ENCODE peak calls at places on chromosome 15, in ten cellular contexts. One of them, this sample, is unnamed.

GRCh38 chr15:70741677-70742293 is 21.6 kb downstream of the UACA start:
- DNase-seq in stimulated activated CD8-positive, alpha-beta memory T cell treated with anti-CD3 and anti-CD28 coated beads, Interleukin-15, amount 100 ng/mL, for 24 hours: no peak
- DNase-seq in mesendoderm: no peak
- DNase-seq in HEK293T: no peak
- DNase-seq in renal cortical epithelial cell: peak
- DNase-seq in lung microvascular endothelial cell: peak
- DNase-seq in kidney tubule cell: peak
- DNase-seq in amniotic epithelial cell: peak
- DNase-seq in small intestine: peak
- DNase-seq in activated T-helper 1 cell treated with anti-CD3 and anti-CD28 coated beads, Interleukin-2, amount 50 U/mL, for 16 hours: no peak
- DNase-seq in this sample: no peak

GRCh38 chr15:35626984-35627383 is 81.0 kb upstream of the DPH6 start:
- DNase-seq in small intestine: no peak
- DNase-seq in lung microvascular endothelial cell: no peak
- DNase-seq in amniotic epithelial cell: no peak
- DNase-seq in activated T-helper 1 cell treated with anti-CD3 and anti-CD28 coated beads, Interleukin-2, amount 50 U/mL, for 16 hours: no peak
- DNase-seq in mesendoderm: peak
- DNase-seq in HEK293T: no peak
- DNase-seq in stimulated activated CD8-positive, alpha-beta memory T cell treated with anti-CD3 and anti-CD28 coated beads, Interleukin-15, amount 100 ng/mL, for 24 hours: no peak
- DNase-seq in kidney tubule cell: no peak
- DNase-seq in renal cortical epithelial cell: no peak
- DNase-seq in this sample: peak

GRCh38 chr15:92954578-92954977 is 54.5 kb downstream of the CHD2 start:
- DNase-seq in activated T-helper 1 cell treated with anti-CD3 and anti-CD28 coated beads, Interleukin-2, amount 50 U/mL, for 16 hours: no peak
- DNase-seq in stimulated activated CD8-positive, alpha-beta memory T cell treated with anti-CD3 and anti-CD28 coated beads, Interleukin-15, amount 100 ng/mL, for 24 hours: no peak
- DNase-seq in lung microvascular endothelial cell: peak
- DNase-seq in renal cortical epithelial cell: peak
- DNase-seq in small intestine: peak
- DNase-seq in mesendoderm: peak
- DNase-seq in HEK293T: peak
- DNase-seq in amniotic epithelial cell: peak
- DNase-seq in kidney tubule cell: peak
- DNase-seq in this sample: peak

GRCh38 chr15:52318729-52319500 is 23.3 kb upstream of the MYO5C start:
- DNase-seq in stimulated activated CD8-positive, alpha-beta memory T cell treated with anti-CD3 and anti-CD28 coated beads, Interleukin-15, amount 100 ng/mL, for 24 hours: no peak
- DNase-seq in kidney tubule cell: peak
- DNase-seq in amniotic epithelial cell: peak
- DNase-seq in HEK293T: no peak
- DNase-seq in activated T-helper 1 cell treated with anti-CD3 and anti-CD28 coated beads, Interleukin-2, amount 50 U/mL, for 16 hours: no peak
- DNase-seq in small intestine: no peak
- DNase-seq in lung microvascular endothelial cell: no peak
- DNase-seq in renal cortical epithelial cell: peak
- DNase-seq in mesendoderm: no peak
- DNase-seq in this sample: no peak

GRCh38 chr15:83747050-83747717 is 93.3 kb downstream of the ADAMTSL3 start:
- DNase-seq in activated T-helper 1 cell treated with anti-CD3 and anti-CD28 coated beads, Interleukin-2, amount 50 U/mL, for 16 hours: no peak
- DNase-seq in small intestine: peak
- DNase-seq in lung microvascular endothelial cell: no peak
- DNase-seq in kidney tubule cell: peak
- DNase-seq in stimulated activated CD8-positive, alpha-beta memory T cell treated with anti-CD3 and anti-CD28 coated beads, Interleukin-15, amount 100 ng/mL, for 24 hours: no peak
- DNase-seq in amniotic epithelial cell: peak
- DNase-seq in HEK293T: no peak
- DNase-seq in renal cortical epithelial cell: peak
- DNase-seq in mesendoderm: peak
- DNase-seq in this sample: peak

GRCh38 chr15:27486676-27487290 is 515.8 kb downstream of the GABRG3 start:
- DNase-seq in activated T-helper 1 cell treated with anti-CD3 and anti-CD28 coated beads, Interleukin-2, amount 50 U/mL, for 16 hours: no peak
- DNase-seq in mesendoderm: no peak
- DNase-seq in lung microvascular endothelial cell: no peak
- DNase-seq in amniotic epithelial cell: no peak
- DNase-seq in renal cortical epithelial cell: no peak
- DNase-seq in small intestine: no peak
- DNase-seq in stimulated activated CD8-positive, alpha-beta memory T cell treated with anti-CD3 and anti-CD28 coated beads, Interleukin-15, amount 100 ng/mL, for 24 hours: no peak
- DNase-seq in kidney tubule cell: no peak
- DNase-seq in HEK293T: no peak
- DNase-seq in this sample: no peak

GRCh38 chr15:94238539-94239118 is 7.3 kb downstream of the MCTP2 start:
- DNase-seq in renal cortical epithelial cell: no peak
- DNase-seq in activated T-helper 1 cell treated with anti-CD3 and anti-CD28 coated beads, Interleukin-2, amount 50 U/mL, for 16 hours: no peak
- DNase-seq in small intestine: no peak
- DNase-seq in HEK293T: no peak
- DNase-seq in mesendoderm: no peak
- DNase-seq in amniotic epithelial cell: no peak
- DNase-seq in lung microvascular endothelial cell: no peak
- DNase-seq in stimulated activated CD8-positive, alpha-beta memory T cell treated with anti-CD3 and anti-CD28 coated beads, Interleukin-15, amount 100 ng/mL, for 24 hours: no peak
- DNase-seq in kidney tubule cell: no peak
- DNase-seq in this sample: no peak

GRCh38 chr15:90401499-90401898 is 13.5 kb downstream of the IQGAP1 start:
- DNase-seq in HEK293T: no peak
- DNase-seq in small intestine: peak
- DNase-seq in mesendoderm: peak
- DNase-seq in lung microvascular endothelial cell: no peak
- DNase-seq in activated T-helper 1 cell treated with anti-CD3 and anti-CD28 coated beads, Interleukin-2, amount 50 U/mL, for 16 hours: no peak
- DNase-seq in kidney tubule cell: no peak
- DNase-seq in amniotic epithelial cell: peak
- DNase-seq in stimulated activated CD8-positive, alpha-beta memory T cell treated with anti-CD3 and anti-CD28 coated beads, Interleukin-15, amount 100 ng/mL, for 24 hours: no peak
- DNase-seq in renal cortical epithelial cell: no peak
- DNase-seq in this sample: peak

GRCh38 chr15:28131400-28131799 is 32.3 kb upstream of the OCA2 start:
- DNase-seq in kidney tubule cell: no peak
- DNase-seq in stimulated activated CD8-positive, alpha-beta memory T cell treated with anti-CD3 and anti-CD28 coated beads, Interleukin-15, amount 100 ng/mL, for 24 hours: no peak
- DNase-seq in HEK293T: no peak
- DNase-seq in renal cortical epithelial cell: no peak
- DNase-seq in lung microvascular endothelial cell: no peak
- DNase-seq in activated T-helper 1 cell treated with anti-CD3 and anti-CD28 coated beads, Interleukin-2, amount 50 U/mL, for 16 hours: no peak
- DNase-seq in small intestine: no peak
- DNase-seq in amniotic epithelial cell: no peak
- DNase-seq in mesendoderm: no peak
- DNase-seq in this sample: no peak

GRCh38 chr15:73872370-73872769 is 994 bp upstream of the TBC1D21 start:
- DNase-seq in kidney tubule cell: peak
- DNase-seq in small intestine: no peak
- DNase-seq in activated T-helper 1 cell treated with anti-CD3 and anti-CD28 coated beads, Interleukin-2, amount 50 U/mL, for 16 hours: no peak
- DNase-seq in mesendoderm: no peak
- DNase-seq in stimulated activated CD8-positive, alpha-beta memory T cell treated with anti-CD3 and anti-CD28 coated beads, Interleukin-15, amount 100 ng/mL, for 24 hours: no peak
- DNase-seq in HEK293T: no peak
- DNase-seq in renal cortical epithelial cell: no peak
- DNase-seq in amniotic epithelial cell: peak
- DNase-seq in lung microvascular endothelial cell: no peak
- DNase-seq in this sample: no peak

GRCh38 chr15:76839173-76839572 is 66.0 kb downstream of the SCAPER start:
- DNase-seq in HEK293T: no peak
- DNase-seq in lung microvascular endothelial cell: no peak
- DNase-seq in amniotic epithelial cell: peak
- DNase-seq in renal cortical epithelial cell: no peak
- DNase-seq in small intestine: no peak
- DNase-seq in kidney tubule cell: no peak
- DNase-seq in mesendoderm: no peak
- DNase-seq in stimulated activated CD8-positive, alpha-beta memory T cell treated with anti-CD3 and anti-CD28 coated beads, Interleukin-15, amount 100 ng/mL, for 24 hours: no peak
- DNase-seq in activated T-helper 1 cell treated with anti-CD3 and anti-CD28 coated beads, Interleukin-2, amount 50 U/mL, for 16 hours: no peak
- DNase-seq in this sample: no peak

GRCh38 chr15:80906159-80906775 is 83.4 kb downstream of the MESD start:
- DNase-seq in HEK293T: peak
- DNase-seq in renal cortical epithelial cell: peak
- DNase-seq in activated T-helper 1 cell treated with anti-CD3 and anti-CD28 coated beads, Interleukin-2, amount 50 U/mL, for 16 hours: no peak
- DNase-seq in kidney tubule cell: peak
- DNase-seq in small intestine: no peak
- DNase-seq in stimulated activated CD8-positive, alpha-beta memory T cell treated with anti-CD3 and anti-CD28 coated beads, Interleukin-15, amount 100 ng/mL, for 24 hours: no peak
- DNase-seq in mesendoderm: no peak
- DNase-seq in amniotic epithelial cell: peak
- DNase-seq in lung microvascular endothelial cell: no peak
- DNase-seq in this sample: no peak

GRCh38 chr15:57859130-57859685 is 152.7 kb downstream of the POLR2M start:
- DNase-seq in amniotic epithelial cell: no peak
- DNase-seq in activated T-helper 1 cell treated with anti-CD3 and anti-CD28 coated beads, Interleukin-2, amount 50 U/mL, for 16 hours: no peak
- DNase-seq in lung microvascular endothelial cell: no peak
- DNase-seq in renal cortical epithelial cell: peak
- DNase-seq in HEK293T: no peak
- DNase-seq in small intestine: no peak
- DNase-seq in mesendoderm: no peak
- DNase-seq in stimulated activated CD8-positive, alpha-beta memory T cell treated with anti-CD3 and anti-CD28 coated beads, Interleukin-15, amount 100 ng/mL, for 24 hours: no peak
- DNase-seq in kidney tubule cell: no peak
- DNase-seq in this sample: no peak

GRCh38 chr15:80835338-80835737 is 56.2 kb downstream of the CEMIP start:
- DNase-seq in activated T-helper 1 cell treated with anti-CD3 and anti-CD28 coated beads, Interleukin-2, amount 50 U/mL, for 16 hours: no peak
- DNase-seq in small intestine: no peak
- DNase-seq in stimulated activated CD8-positive, alpha-beta memory T cell treated with anti-CD3 and anti-CD28 coated beads, Interleukin-15, amount 100 ng/mL, for 24 hours: no peak
- DNase-seq in kidney tubule cell: no peak
- DNase-seq in amniotic epithelial cell: no peak
- DNase-seq in lung microvascular endothelial cell: no peak
- DNase-seq in renal cortical epithelial cell: no peak
- DNase-seq in mesendoderm: peak
- DNase-seq in HEK293T: peak
- DNase-seq in this sample: no peak

GRCh38 chr15:69540622-69541021 is 88.0 kb downstream of the RPLP1 start:
- DNase-seq in small intestine: no peak
- DNase-seq in mesendoderm: no peak
- DNase-seq in HEK293T: no peak
- DNase-seq in renal cortical epithelial cell: no peak
- DNase-seq in kidney tubule cell: no peak
- DNase-seq in lung microvascular endothelial cell: no peak
- DNase-seq in amniotic epithelial cell: no peak
- DNase-seq in stimulated activated CD8-positive, alpha-beta memory T cell treated with anti-CD3 and anti-CD28 coated beads, Interleukin-15, amount 100 ng/mL, for 24 hours: no peak
- DNase-seq in activated T-helper 1 cell treated with anti-CD3 and anti-CD28 coated beads, Interleukin-2, amount 50 U/mL, for 16 hours: no peak
- DNase-seq in this sample: no peak

GRCh38 chr15:75640483-75641175 is 605 bp upstream of the IMP3 start:
- DNase-seq in kidney tubule cell: peak
- DNase-seq in renal cortical epithelial cell: peak
- DNase-seq in small intestine: peak
- DNase-seq in amniotic epithelial cell: peak
- DNase-seq in HEK293T: no peak
- DNase-seq in stimulated activated CD8-positive, alpha-beta memory T cell treated with anti-CD3 and anti-CD28 coated beads, Interleukin-15, amount 100 ng/mL, for 24 hours: peak
- DNase-seq in lung microvascular endothelial cell: peak
- DNase-seq in activated T-helper 1 cell treated with anti-CD3 and anti-CD28 coated beads, Interleukin-2, amount 50 U/mL, for 16 hours: peak
- DNase-seq in mesendoderm: peak
- DNase-seq in this sample: peak

GRCh38 chr15:25372298-25372697 is 66.5 kb downstream of the UBE3A start:
- DNase-seq in mesendoderm: no peak
- DNase-seq in lung microvascular endothelial cell: peak
- DNase-seq in kidney tubule cell: peak
- DNase-seq in small intestine: no peak
- DNase-seq in activated T-helper 1 cell treated with anti-CD3 and anti-CD28 coated beads, Interleukin-2, amount 50 U/mL, for 16 hours: no peak
- DNase-seq in stimulated activated CD8-positive, alpha-beta memory T cell treated with anti-CD3 and anti-CD28 coated beads, Interleukin-15, amount 100 ng/mL, for 24 hours: no peak
- DNase-seq in renal cortical epithelial cell: peak
- DNase-seq in HEK293T: no peak
- DNase-seq in amniotic epithelial cell: peak
- DNase-seq in this sample: no peak

GRCh38 chr15:100765458-100766224 is 114.0 kb upstream of the ALDH1A3 start:
- DNase-seq in renal cortical epithelial cell: no peak
- DNase-seq in activated T-helper 1 cell treated with anti-CD3 and anti-CD28 coated beads, Interleukin-2, amount 50 U/mL, for 16 hours: no peak
- DNase-seq in small intestine: no peak
- DNase-seq in mesendoderm: no peak
- DNase-seq in kidney tubule cell: no peak
- DNase-seq in amniotic epithelial cell: no peak
- DNase-seq in HEK293T: no peak
- DNase-seq in lung microvascular endothelial cell: no peak
- DNase-seq in stimulated activated CD8-positive, alpha-beta memory T cell treated with anti-CD3 and anti-CD28 coated beads, Interleukin-15, amount 100 ng/mL, for 24 hours: no peak
- DNase-seq in this sample: no peak

GRCh38 chr15:73897441-73898261 is 24.3 kb downstream of the TBC1D21 start:
- DNase-seq in HEK293T: peak
- DNase-seq in lung microvascular endothelial cell: peak
- DNase-seq in activated T-helper 1 cell treated with anti-CD3 and anti-CD28 coated beads, Interleukin-2, amount 50 U/mL, for 16 hours: peak
- DNase-seq in kidney tubule cell: peak
- DNase-seq in stimulated activated CD8-positive, alpha-beta memory T cell treated with anti-CD3 and anti-CD28 coated beads, Interleukin-15, amount 100 ng/mL, for 24 hours: peak
- DNase-seq in renal cortical epithelial cell: peak
- DNase-seq in amniotic epithelial cell: peak
- DNase-seq in mesendoderm: peak
- DNase-seq in small intestine: peak
- DNase-seq in this sample: peak

GRCh38 chr15:47794266-47794914 is 77.1 kb downstream of the SEMA6D start:
- DNase-seq in mesendoderm: no peak
- DNase-seq in renal cortical epithelial cell: peak
- DNase-seq in activated T-helper 1 cell treated with anti-CD3 and anti-CD28 coated beads, Interleukin-2, amount 50 U/mL, for 16 hours: no peak
- DNase-seq in stimulated activated CD8-positive, alpha-beta memory T cell treated with anti-CD3 and anti-CD28 coated beads, Interleukin-15, amount 100 ng/mL, for 24 hours: no peak
- DNase-seq in amniotic epithelial cell: no peak
- DNase-seq in small intestine: no peak
- DNase-seq in lung microvascular endothelial cell: peak
- DNase-seq in kidney tubule cell: peak
- DNase-seq in HEK293T: no peak
- DNase-seq in this sample: no peak

GRCh38 chr15:28051920-28052633 is 47.0 kb downstream of the OCA2 start:
- DNase-seq in kidney tubule cell: no peak
- DNase-seq in lung microvascular endothelial cell: no peak
- DNase-seq in renal cortical epithelial cell: no peak
- DNase-seq in small intestine: no peak
- DNase-seq in mesendoderm: peak
- DNase-seq in activated T-helper 1 cell treated with anti-CD3 and anti-CD28 coated beads, Interleukin-2, amount 50 U/mL, for 16 hours: no peak
- DNase-seq in HEK293T: no peak
- DNase-seq in stimulated activated CD8-positive, alpha-beta memory T cell treated with anti-CD3 and anti-CD28 coated beads, Interleukin-15, amount 100 ng/mL, for 24 hours: no peak
- DNase-seq in amniotic epithelial cell: no peak
- DNase-seq in this sample: no peak

GRCh38 chr15:88648357-88649214 is 9.8 kb downstream of the ISG20 start:
- DNase-seq in amniotic epithelial cell: no peak
- DNase-seq in lung microvascular endothelial cell: peak
- DNase-seq in small intestine: peak
- DNase-seq in HEK293T: no peak
- DNase-seq in mesendoderm: no peak
- DNase-seq in stimulated activated CD8-positive, alpha-beta memory T cell treated with anti-CD3 and anti-CD28 coated beads, Interleukin-15, amount 100 ng/mL, for 24 hours: no peak
- DNase-seq in kidney tubule cell: peak
- DNase-seq in activated T-helper 1 cell treated with anti-CD3 and anti-CD28 coated beads, Interleukin-2, amount 50 U/mL, for 16 hours: no peak
- DNase-seq in renal cortical epithelial cell: peak
- DNase-seq in this sample: peak

This sample was measured in erythroblast.